ENCODE peak calls at places on chromosomes 12 and 14, in seven cellular contexts. F is activated naive CD8-positive, alpha-beta T cell treated with anti-CD3 and anti-CD28 coated beads, Interleukin-2, amount 50 U/mL, for 24 hours; I is aorta; P is adipocyte; G is HTR-8/SVneo; B is Caki2; T is NCI-H345. L is an unnamed sample.

GRCh38 chr14:90308561-90308960 is 23.2 kb downstream of the NRDE2 start:
- DNase-seq in F (no peak), I (no peak), P (no peak), G (no peak), B (no peak), T (no peak), L (no peak)

GRCh38 chr12:44307506-44308168 is 471.8 kb downstream of the TMEM117 start:
- DNase-seq in F (no peak), I (no peak), P (no peak), G (no peak), B (no peak), T (no peak), L (no peak)

GRCh38 chr14:28059254-28059653 is 707.3 kb upstream of the FOXG1 start:
- DNase-seq in F (no peak), I (no peak), P (no peak), G (no peak), B (no peak), T (peak), L (no peak)

GRCh38 chr14:104970231-104971068 is 7.7 kb downstream of the AHNAK2 start:
- DNase-seq in F (no peak), I (peak), P (peak), G (no peak), B (peak), T (no peak), L (no peak)

GRCh38 chr14:94174622-94175402 is 690 bp downstream of the PPP4R4 start:
- DNase-seq in F (no peak), I (no peak), P (peak), G (no peak), B (no peak), T (no peak), L (no peak)

GRCh38 chr12:75944097-75944904 is 87.3 kb downstream of the PHLDA1 start:
- DNase-seq in F (peak), I (no peak), P (peak), G (peak), B (peak), T (no peak), L (no peak)

GRCh38 chr14:38185661-38186060 is 22.0 kb upstream of the SSTR1 start:
- DNase-seq in F (no peak), I (no peak), P (no peak), G (no peak), B (no peak), T (no peak), L (no peak)

GRCh38 chr14:58280954-58281787 is 17.2 kb upstream of the ARID4A start:
- DNase-seq in F (no peak), I (peak), P (peak), G (peak), B (peak), T (no peak), L (no peak)

GRCh38 chr14:103056322-103057027 is 874 bp downstream of the CDC42BPB start:
- DNase-seq in F (no peak), I (peak), P (peak), G (peak), B (no peak), T (peak), L (no peak)

GRCh38 chr12:44286821-44287220 is 450.9 kb downstream of the TMEM117 start:
- DNase-seq in F (no peak), I (no peak), P (no peak), G (no peak), B (no peak), T (no peak), L (no peak)

GRCh38 chr14:33765251-33765650 is 185.6 kb downstream of the EGLN3 start:
- DNase-seq in F (no peak), I (no peak), P (no peak), G (peak), B (no peak), T (no peak), L (no peak)

GRCh38 chr12:46523863-46524770 is 151.5 kb upstream of the SLC38A2 start:
- DNase-seq in F (peak), I (no peak), P (peak), G (peak), B (peak), T (no peak), L (no peak)

L was measured in NCI-H1417 treated with DMSO at 0.1 percent for 48 hours.